ENCODE peak calls at places on chromosomes 6 and 20, in eight cellular contexts. E is H54; I is CD4-positive, alpha-beta T cell; P is amniotic stem cell; V is KG1; X is activated naive CD8-positive, alpha-beta T cell treated with anti-CD3 and anti-CD28 coated beads, Interleukin-2, amount 50 U/mL, for 24 hours; Y is BJ; R is effector CD4-positive, alpha-beta T cell. D is an unnamed sample.

GRCh38 chr6:52499026-52499425 is 77.8 kb downstream of the TRAM2 start:
- DNase-seq in E (no peak), I (no peak), P (no peak), V (no peak), X (no peak), Y (no peak), R (no peak), D (no peak)

GRCh38 chr6:167512926-167513325 is 188.0 kb downstream of the TTLL2 start:
- DNase-seq in E (no peak), I (no peak), P (no peak), V (no peak), X (no peak), Y (no peak), R (no peak), D (no peak)

GRCh38 chr6:140485740-140486467 is 1111.5 kb upstream of the CITED2 start:
- DNase-seq in E (peak), I (no peak), P (peak), V (no peak), X (peak), Y (peak), R (no peak), D (peak)

GRCh38 chr6:33298773-33299236 is at the start of gene RGL2:
- DNase-seq in E (peak), I (peak), P (no peak), V (peak), X (peak), Y (no peak), R (peak), D (peak)

GRCh38 chr20:62618622-62619529 is 23.4 kb upstream of the SLCO4A1 start:
- DNase-seq in E (no peak), I (no peak), P (no peak), V (peak), X (peak), Y (no peak), R (no peak), D (no peak)

GRCh38 chr6:48117246-48117645 is 6.2 kb upstream of the PTCHD4 start:
- DNase-seq in E (no peak), I (no peak), P (no peak), V (no peak), X (no peak), Y (no peak), R (no peak), D (no peak)

GRCh38 chr6:101281266-101281665 is 112.2 kb upstream of the GRIK2 start:
- DNase-seq in E (no peak), I (no peak), P (no peak), V (no peak), X (no peak), Y (no peak), R (no peak), D (no peak)

GRCh38 chr20:10863337-10864060 is 189.7 kb upstream of the JAG1 start:
- DNase-seq in E (peak), I (no peak), P (peak), V (no peak), X (no peak), Y (peak), R (no peak), D (peak)

GRCh38 chr6:149864578-149865535 is 698 bp upstream of the LRP11 start:
- DNase-seq in E (no peak), I (no peak), P (peak), V (peak), X (peak), Y (no peak), R (no peak), D (peak)

GRCh38 chr6:155314092-155314772 is at the start of gene TFB1M:
- DNase-seq in E (peak), I (peak), P (peak), V (peak), X (peak), Y (peak), R (peak), D (peak)

GRCh38 chr6:117389227-117390057 is 36.3 kb downstream of the ROS1 start:
- DNase-seq in E (no peak), I (no peak), P (no peak), V (no peak), X (no peak), Y (no peak), R (no peak), D (no peak)